ENCODE peak calls at places on chromosomes 11 and 22, in seven cellular contexts. E is thoracic aorta, R is endothelial cell of umbilical vein, C is right lobe of liver, J is heart left ventricle, N is IMR-90, B is lung. D is an unnamed sample. For H3K4me1, the result is how much of the 10 kb centered on the place peaks cover.

GRCh38 chr11:67002297-67002913 is 20.5 kb upstream of the SYT12 start:
- DNase-seq in E (no peak), R (no peak), C (no peak), J (no peak), N (no peak), B (no peak), D (no peak)

GRCh38 chr11:20088368-20089260 is 71.7 kb downstream of the DBX1 start:
- DNase-seq in E (no peak), R (no peak), C (no peak), J (no peak), N (peak), B (no peak), D (no peak)

GRCh38 chr11:111225871-111226270 is 19.7 kb upstream of the POU2AF2 start:
- DNase-seq in E (no peak), R (no peak), C (no peak), J (no peak), N (no peak), B (no peak), D (no peak)

GRCh38 chr11:87473174-87473573 is 435.4 kb downstream of the TMEM135 start:
- DNase-seq in E (no peak), R (no peak), C (no peak), J (no peak), N (peak), B (peak), D (no peak)

GRCh38 chr11:14803846-14804245 is 88.2 kb downstream of the CYP2R1 start:
- DNase-seq in E (no peak), R (no peak), C (no peak), J (no peak), N (peak), B (no peak), D (no peak)

GRCh38 chr11:76885390-76886097 is 24.8 kb downstream of the ACER3 start:
- DNase-seq in E (no peak), R (peak), C (no peak), J (no peak), N (peak), B (peak), D (no peak)

GRCh38 chr11:114044042-114044871 is 15.3 kb upstream of the ZBTB16 start:
- DNase-seq in E (no peak), R (peak), C (no peak), J (peak), N (no peak), B (no peak), D (no peak)

GRCh38 chr22:46693634-46694422 is 44.2 kb downstream of the CERK start:
- DNase-seq in E (no peak), R (no peak), C (no peak), J (no peak), N (no peak), B (no peak), D (no peak)

GRCh38 chr11:9626778-9627394 is 37.0 kb upstream of the SWAP70 start:
- DNase-seq in E (no peak), R (peak), C (peak), J (peak), N (no peak), B (no peak), D (no peak)

GRCh38 chr22:36377022-36377631 is 10.6 kb downstream of the MYH9 start:
- DNase-seq in E (no peak), R (no peak), C (no peak), J (no peak), N (no peak), B (no peak), D (no peak)

GRCh38 chr11:33514079-33514690 is 186.4 kb downstream of the C11orf91 start:
- DNase-seq in E (no peak), R (no peak), C (no peak), J (no peak), N (no peak), B (no peak), D (no peak)

GRCh38 chr11:107563702-107564101 is 1.8 kb downstream of the ALKBH8 start:
- DNase-seq in E (no peak), R (peak), C (no peak), J (peak), N (peak), B (no peak), D (no peak)

GRCh38 chr11:95736268-95737208 is 53.0 kb downstream of the FAM76B start:
- DNase-seq in E (no peak), R (no peak), C (no peak), J (no peak), N (no peak), B (no peak), D (no peak)

GRCh38 chr11:79121351-79121750 is 319.5 kb downstream of the TENM4 start:
- DNase-seq in E (no peak), R (no peak), C (no peak), J (no peak), N (peak), B (no peak), D (no peak)

GRCh38 chr11:95559899-95560298 is 229.7 kb downstream of the FAM76B start:
- DNase-seq in E (no peak), R (no peak), C (no peak), J (no peak), N (no peak), B (no peak), D (no peak)

DNA sequence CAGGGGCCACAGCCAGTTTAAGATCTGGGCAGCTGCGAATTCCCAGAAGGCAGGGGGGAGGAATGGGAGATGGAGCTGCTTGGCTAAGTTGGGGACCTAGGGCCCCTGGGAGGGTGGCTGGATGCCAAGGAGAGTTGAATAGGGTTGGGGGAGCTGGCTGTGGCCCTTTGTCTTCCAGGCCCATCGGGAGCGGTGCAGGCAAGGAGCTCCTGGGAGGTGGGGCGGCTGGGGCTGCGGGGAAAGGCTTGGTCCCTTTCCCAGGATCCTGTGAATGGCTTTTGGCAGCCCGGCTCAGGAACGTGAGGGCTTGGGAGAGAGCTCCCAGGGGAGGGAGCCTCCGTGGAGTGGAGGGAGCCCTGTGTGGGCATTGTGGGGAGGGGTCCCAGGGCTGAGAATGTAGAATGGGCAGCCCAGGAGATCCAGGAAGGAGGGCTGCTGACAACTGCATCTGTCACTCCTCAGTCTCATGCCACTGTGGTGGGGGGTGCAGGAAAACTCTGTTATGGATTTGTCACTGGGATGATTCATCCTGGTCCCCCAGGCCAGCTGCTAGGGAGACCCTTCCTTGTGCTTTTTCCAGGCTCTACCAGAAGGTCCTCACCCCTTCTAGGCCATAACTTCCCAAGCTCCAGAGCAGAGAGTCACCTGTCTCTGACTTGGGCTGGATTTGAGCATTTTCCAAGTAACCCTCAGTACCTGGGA is 6.0 kb downstream of the FREY1 start:
- DNase-seq in E (no peak), R (no peak), C (no peak), J (peak), N (no peak), B (no peak), D (no peak)
- H3K4me3 ChIP-seq in E (peak), R (no peak), C (no peak), J (peak), N (peak), B (no peak), D (peak)

GRCh38 chr11:75814369-75814685 is 683 bp upstream of the UVRAG start:
- DNase-seq in E (no peak), R (no peak), C (no peak), J (no peak), N (no peak), B (no peak), D (no peak)
- H3K4me1 ChIP-seq in E (under half), R (under half), C (under half), J (under half), N (under half), B (under half), D (under half)

GRCh38 chr22:18010263-18010662 is 14.1 kb downstream of the MICAL3 start:
- DNase-seq in E (no peak), R (no peak), C (no peak), J (no peak), N (no peak), B (no peak), D (no peak)
- H3K4me3 ChIP-seq in E (no peak), R (no peak), C (no peak), J (no peak), N (no peak), B (no peak), D (no peak)

GRCh38 chr22:22408731-22409696 is 99.5 kb downstream of the ZNF280B start:
- DNase-seq in E (no peak), R (no peak), C (no peak), J (no peak), N (peak), B (no peak), D (no peak)

GRCh38 chr22:22407061-22407460 is 101.5 kb downstream of the ZNF280B start:
- DNase-seq in E (no peak), R (no peak), C (no peak), J (no peak), N (no peak), B (no peak), D (no peak)

GRCh38 chr22:22404598-22405284 is 103.8 kb downstream of the ZNF280B start:
- DNase-seq in E (no peak), R (no peak), C (no peak), J (no peak), N (no peak), B (no peak), D (no peak)

GRCh38 chr22:22408269-22408668 is 100.3 kb downstream of the ZNF280B start:
- DNase-seq in E (no peak), R (no peak), C (no peak), J (no peak), N (no peak), B (no peak), D (no peak)

DNA sequence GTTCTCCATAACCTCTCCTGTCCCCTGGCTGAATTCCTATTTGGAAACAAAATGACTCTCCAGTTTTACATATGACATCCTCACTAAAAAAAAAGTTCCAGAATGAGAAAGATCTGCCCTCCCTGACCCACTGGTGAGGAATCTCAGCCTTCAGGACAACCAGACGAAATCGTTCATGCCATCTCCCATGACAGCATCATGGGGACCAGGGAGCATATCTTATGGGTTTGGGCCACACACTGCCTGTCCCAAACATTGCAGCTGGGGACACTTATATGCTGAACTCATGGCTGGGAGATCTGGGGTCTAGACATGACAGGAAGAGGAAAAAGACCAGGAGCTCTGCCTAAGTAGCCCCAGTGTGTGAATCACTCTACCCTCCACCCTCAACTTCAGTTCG is 102.1 kb downstream of the ZNF280B start:
- DNase-seq in E (no peak), R (no peak), C (no peak), J (no peak), N (no peak), B (no peak), D (no peak)
- H3K4me1 ChIP-seq in E (under half), R (under half), C (under half), J (under half), N (under half), B (under half), D (under half)

GRCh38 chr22:40345271-40345670 is 1.0 kb upstream of the ADSL start:
- DNase-seq in E (no peak), R (no peak), C (no peak), J (no peak), N (peak), B (no peak), D (no peak)
- H3K4me3 ChIP-seq in E (peak), R (peak), C (peak), J (peak), N (no peak), B (no peak), D (peak)

DNA sequence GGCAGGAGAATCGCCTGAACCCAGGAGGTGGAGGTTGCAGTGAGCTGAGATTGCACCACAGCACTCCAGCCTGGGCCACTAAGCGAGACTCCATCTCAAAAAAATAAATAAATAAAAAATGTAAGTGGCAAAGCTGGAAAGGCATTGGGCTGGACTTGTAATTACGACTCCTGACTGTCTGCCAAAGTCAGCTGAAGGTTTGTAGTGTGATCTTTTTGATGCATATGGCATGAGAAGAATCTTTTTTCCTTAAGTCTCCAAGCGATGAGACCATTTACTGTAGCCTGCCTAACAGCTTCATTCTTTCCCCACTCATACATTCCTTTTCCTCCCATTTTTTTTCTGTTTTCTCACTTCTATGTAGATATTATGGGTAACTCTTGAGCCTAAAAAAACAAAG is 24.8 kb downstream of the CTNND1 start:
- DNase-seq in E (no peak), R (no peak), C (no peak), J (no peak), N (peak), B (no peak), D (no peak)
- H3K4me1 ChIP-seq in E (half or more), R (under half), C (under half), J (under half), N (under half), B (under half), D (half or more)

GRCh38 chr11:32435947-32436750 is 810 bp upstream of the WT1 start:
- DNase-seq in E (no peak), R (no peak), C (no peak), J (peak), N (no peak), B (no peak), D (no peak)

GRCh38 chr11:32438346-32438882 is 3.1 kb upstream of the WT1 start:
- DNase-seq in E (no peak), R (no peak), C (no peak), J (no peak), N (no peak), B (no peak), D (no peak)

GRCh38 chr11:32436751-32437405 is 1.5 kb upstream of the WT1 start:
- DNase-seq in E (no peak), R (no peak), C (no peak), J (no peak), N (no peak), B (no peak), D (no peak)

GRCh38 chr11:32438883-32439487 is 3.6 kb upstream of the WT1 start:
- DNase-seq in E (no peak), R (no peak), C (no peak), J (no peak), N (no peak), B (no peak), D (no peak)

DNA sequence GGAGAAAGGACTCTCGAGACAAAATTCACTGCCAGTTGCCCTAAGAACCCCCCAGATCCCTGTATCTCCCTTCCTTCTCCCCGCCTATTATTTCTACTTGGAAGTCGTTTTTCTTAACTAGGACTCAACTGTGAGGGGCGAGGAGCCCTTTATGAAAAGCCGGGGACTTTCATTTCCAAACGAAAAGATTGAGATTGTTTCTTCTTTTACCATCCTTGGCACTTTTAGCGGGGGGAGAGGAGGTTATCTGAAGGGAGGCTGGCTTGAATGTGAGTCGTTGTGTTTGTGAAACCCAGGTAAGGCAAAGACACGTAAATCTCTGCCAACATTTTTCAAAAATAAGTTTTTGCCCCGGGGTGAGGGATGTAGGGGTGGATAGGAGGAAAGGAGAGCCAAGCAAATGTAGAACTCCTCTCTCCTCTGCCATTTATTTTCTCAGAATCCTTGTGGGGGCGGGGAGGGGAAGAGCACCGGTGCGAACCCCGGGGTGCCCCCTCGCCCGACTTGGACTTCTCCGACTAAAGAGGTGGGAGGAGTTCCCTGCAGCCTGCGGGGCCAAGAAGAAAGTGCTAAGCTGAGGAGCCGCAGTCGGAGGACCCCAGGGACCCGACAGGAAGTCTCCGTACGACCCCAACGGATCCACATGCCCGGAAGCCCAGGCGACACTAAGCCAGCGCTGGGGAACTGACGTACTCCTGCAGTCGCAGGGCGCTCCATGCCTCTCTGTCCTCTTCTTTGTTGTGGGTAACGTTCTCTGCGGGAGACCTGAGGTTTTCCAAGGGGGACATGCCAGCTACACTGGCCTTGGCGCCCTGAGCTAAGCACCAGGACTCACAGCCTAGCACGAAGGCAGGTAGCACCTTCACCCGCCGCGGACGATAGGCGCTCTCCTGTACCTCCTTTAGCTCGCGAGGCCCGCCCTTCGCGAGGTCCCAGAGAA is 2.3 kb upstream of the WT1 start:
- DNase-seq in E (no peak), R (no peak), C (no peak), J (no peak), N (no peak), B (no peak), D (no peak)
- H3K4me3 ChIP-seq in E (no peak), R (no peak), C (no peak), J (peak), N (no peak), B (no peak), D (no peak)